ENCODE peak calls at places on chromosomes 1 and 21, in nine cellular contexts. D, I, Z, K, P, J, G, O and Q are unnamed samples.

GRCh38 chr1:26602378-26602959 is 72.9 kb downstream of the RPS6KA1 start:
- DNase-seq in J (peak), D (no peak), P (peak), G (no peak), Z (peak), I (no peak), O (no peak), K (peak), Q (peak)

GRCh38 chr1:156677616-156678596 is 699 bp upstream of the NES start:
- DNase-seq in G (peak), P (no peak), O (peak), J (peak), Z (peak), I (peak), K (peak), D (peak), Q (peak)

GRCh38 chr1:203698144-203698543 is 66.8 kb upstream of the LAX1 start:
- DNase-seq in I (no peak), P (no peak), D (no peak), G (no peak), Z (no peak), J (no peak), O (no peak), K (no peak), Q (peak)

GRCh38 chr1:232765536-232765935 is 39.7 kb upstream of the MAP10 start:
- DNase-seq in D (no peak), K (no peak), P (no peak), G (no peak), I (no peak), Z (no peak), J (no peak), O (no peak), Q (no peak)

GRCh38 chr1:203364013-203364730 is 13.2 kb upstream of the FMOD start:
- DNase-seq in Z (no peak), D (no peak), I (no peak), G (no peak), O (peak), J (no peak), P (no peak), K (no peak), Q (peak)

GRCh38 chr1:221022331-221022730 is 143.1 kb downstream of the HLX start:
- DNase-seq in P (no peak), K (no peak), J (no peak), Z (no peak), O (no peak), G (no peak), I (no peak), D (no peak), Q (no peak)

GRCh38 chr1:42165511-42166210 is 1.1 kb upstream of the GUCA2A start:
- DNase-seq in K (peak), J (no peak), P (no peak), I (peak), G (no peak), D (no peak), O (no peak), Z (no peak), Q (no peak)

GRCh38 chr21:14741237-14741636 is 195.1 kb upstream of the SAMSN1 start:
- DNase-seq in P (no peak), G (no peak), D (no peak), J (no peak), K (no peak), I (no peak), O (no peak), Z (no peak), Q (no peak)

GRCh38 chr1:38652217-38652616 is 207.4 kb downstream of the RRAGC start:
- DNase-seq in K (no peak), I (no peak), G (no peak), D (no peak), J (no peak), Z (no peak), P (no peak), O (no peak), Q (no peak)

GRCh38 chr1:20634594-20635084 is 1.4 kb downstream of the PINK1 start:
- DNase-seq in K (peak), P (no peak), G (peak), I (no peak), D (peak), Z (no peak), O (no peak), J (peak), Q (peak)

GRCh38 chr1:205449254-205449749 is 6.5 kb downstream of the BLACAT1 start:
- DNase-seq in I (no peak), Z (no peak), G (no peak), K (no peak), O (no peak), J (peak), P (no peak), D (no peak), Q (no peak)

GRCh38 chr21:32597205-32597604 is 11.9 kb upstream of the TCP10L start:
- DNase-seq in D (no peak), P (no peak), J (no peak), G (no peak), I (no peak), O (no peak), K (no peak), Z (no peak), Q (no peak)

GRCh38 chr1:27001570-27002360 is 8.3 kb downstream of the TRNP1 start:
- DNase-seq in I (no peak), O (no peak), Z (peak), P (no peak), J (no peak), G (no peak), K (no peak), D (no peak), Q (no peak)

GRCh38 chr1:58779837-58780585 is 3.8 kb downstream of the JUN start:
- DNase-seq in Z (no peak), D (no peak), I (no peak), J (peak), O (peak), P (no peak), K (peak), G (no peak), Q (no peak)

GRCh38 chr1:65299328-65299727 is 10.0 kb upstream of the DNAJC6 start:
- DNase-seq in P (no peak), I (no peak), Z (peak), O (no peak), D (no peak), G (no peak), K (no peak), J (no peak), Q (no peak)

GRCh38 chr1:245019904-245020486 is 134.8 kb upstream of the KIF26B start:
- DNase-seq in O (no peak), J (no peak), Z (no peak), G (no peak), D (no peak), P (no peak), K (no peak), I (no peak), Q (no peak)

GRCh38 chr1:234911787-234912186 is 216.8 kb downstream of the TOMM20 start:
- DNase-seq in D (no peak), P (peak), K (no peak), I (no peak), J (no peak), G (no peak), Z (no peak), O (no peak), Q (no peak)

GRCh38 chr1:47409311-47410085 is 6.6 kb upstream of the FOXE3 start:
- DNase-seq in D (no peak), G (no peak), O (no peak), P (no peak), K (no peak), I (peak), Z (no peak), J (no peak), Q (no peak)